ENCODE peak calls at places on chromosomes 6 and 20, in six cellular contexts. C is retinal pigment epithelial cell, D is RPMI7951, T is H7, H is T1000, M is GM23248. U is an unnamed sample.

GRCh38 chr6:28782113-28782673 is 141.6 kb downstream of the TRIM27 start:
- DNase-seq in D (no peak), T (no peak), H (no peak), M (no peak), C (no peak), U (no peak)

GRCh38 chr6:165181951-165182414 is 127.4 kb downstream of the C6orf118 start:
- DNase-seq in D (peak; percentile 83), C (peak; percentile 70), M (peak; percentile 97), H (peak; percentile 69), T (no peak), U (no peak)

GRCh38 chr20:57698867-57699275 is 10.9 kb downstream of the PMEPA1 start:
- DNase-seq in D (peak; percentile 81), H (no peak), T (no peak), C (no peak), M (peak; percentile 57), U (no peak)

GRCh38 chr6:168319279-168320051 is at the start of gene DACT2:
- DNase-seq in T (peak; percentile 85), H (no peak), C (no peak), D (no peak), M (no peak), U (no peak)

GRCh38 chr20:58623579-58624473 is 27.3 kb upstream of the STX16 start:
- DNase-seq in M (peak; percentile 99), D (peak; percentile 99), T (no peak), H (peak; percentile 80), C (peak; percentile 94), U (no peak)

GRCh38 chr20:1600736-1601135 is 19.1 kb downstream of the SIRPB1 start:
- DNase-seq in C (no peak), T (no peak), D (no peak), M (no peak), H (no peak), U (no peak)

GRCh38 chr20:51346686-51347485 is 195.6 kb downstream of the NFATC2 start:
- DNase-seq in D (peak; percentile 98), H (peak; percentile 73), T (no peak), M (peak; percentile 85), C (peak; percentile 76), U (no peak)

GRCh38 chr20:36281785-36282380 is 24.3 kb upstream of the DLGAP4 start:
- DNase-seq in T (no peak), C (no peak), D (no peak), M (no peak), H (no peak), U (no peak)